ENCODE peak calls at places on chromosomes 11 and 22, in seven cellular contexts. O is MG63, J is astrocyte, L is HFFc6, B is fibroblast of the aortic adventitia, A is tibial artery, P is iPS-NIHi11. K is an unnamed sample.

GRCh38 chr11:80096736-80097135 is 655.9 kb upstream of the TENM4 start:
- DNase-seq in O (peak), J (peak), L (peak), B (peak), A (no peak), P (no peak), K (peak)

GRCh38 chr11:121841487-121842167 is 274.4 kb downstream of the BLID start:
- DNase-seq in O (peak), J (peak), L (peak), B (peak), A (no peak), P (peak), K (peak)

GRCh38 chr11:131408011-131408640 is 37.7 kb downstream of the NTM start:
- DNase-seq in O (peak), J (peak), L (peak), B (peak), A (peak), P (peak), K (peak)

GRCh38 chr11:73530109-73530508 is 67.8 kb downstream of the FAM168A start:
- DNase-seq in O (no peak), J (no peak), L (no peak), B (no peak), A (no peak), P (no peak), K (no peak)

GRCh38 chr11:66467756-66468155 is 1.1 kb downstream of the PELI3 start:
- DNase-seq in O (peak), J (no peak), L (no peak), B (no peak), A (peak), P (no peak), K (no peak)

GRCh38 chr11:58914821-58915543 is 24.3 kb upstream of the GLYATL1 start:
- DNase-seq in O (no peak), J (peak), L (no peak), B (peak), A (no peak), P (no peak), K (no peak)

GRCh38 chr11:92225563-92226308 is 1.1 kb downstream of the FAT3 start:
- DNase-seq in O (no peak), J (peak), L (no peak), B (no peak), A (peak), P (peak), K (peak)

GRCh38 chr11:15128621-15129020 is 13.9 kb downstream of the INSC start:
- DNase-seq in O (no peak), J (no peak), L (no peak), B (no peak), A (no peak), P (no peak), K (no peak)

GRCh38 chr11:100731471-100731870 is 44.4 kb downstream of the ARHGAP42 start:
- DNase-seq in O (no peak), J (no peak), L (no peak), B (no peak), A (no peak), P (no peak), K (no peak)

GRCh38 chr22:44483878-44484277 is 14.2 kb downstream of the RTL6 start:
- DNase-seq in O (no peak), J (no peak), L (no peak), B (peak), A (no peak), P (no peak), K (no peak)

GRCh38 chr22:38257650-38258246 is 15.1 kb downstream of the TMEM184B start:
- DNase-seq in O (no peak), J (no peak), L (no peak), B (no peak), A (no peak), P (no peak), K (no peak)

GRCh38 chr11:3138178-3139085 is 26.7 kb downstream of the OSBPL5 start:
- DNase-seq in O (no peak), J (no peak), L (no peak), B (no peak), A (no peak), P (peak), K (no peak)

GRCh38 chr11:77115956-77116355 is 12.1 kb upstream of the MYO7A start:
- DNase-seq in O (no peak), J (no peak), L (no peak), B (no peak), A (no peak), P (no peak), K (no peak)

K was measured in AG10803.